ENCODE peak calls at places on chromosomes 2 and 18, in nine cellular contexts. L is H7; K is CD8-positive, alpha-beta T cell; G is thoracic aorta; H is SW480; W is DMS153; T is stimulated activated CD4-positive, alpha-beta T cell treated with anti-CD3 and anti-CD28 coated beads, Interleukin-4, amount 100 ng/mL, for 48 hours; B is glomerular endothelial cell; J is fibroblast of pulmonary artery. Z is an unnamed sample.

GRCh38 chr2:188629890-188630483 is 338.3 kb downstream of the GULP1 start:
- DNase-seq in L (no peak), K (no peak), G (no peak), H (no peak), W (no peak), T (no peak), B (no peak), J (peak), Z (no peak)

GRCh38 chr2:86335865-86336321 is 1.5 kb downstream of the REEP1 start:
- DNase-seq in L (peak), K (no peak), G (no peak), H (no peak), W (no peak), T (no peak), B (no peak), J (no peak), Z (no peak)

GRCh38 chr18:59101830-59102414 is 37.8 kb upstream of the SEC11C start:
- DNase-seq in L (peak), K (no peak), G (no peak), H (no peak), W (no peak), T (no peak), B (no peak), J (no peak), Z (no peak)

GRCh38 chr2:217849154-217849553 is 153.6 kb downstream of the TNS1 start:
- DNase-seq in L (no peak), K (no peak), G (no peak), H (no peak), W (no peak), T (no peak), B (no peak), J (no peak), Z (no peak)

GRCh38 chr2:174336403-174337336 is 1.9 kb downstream of the SP9 start:
- DNase-seq in L (peak), K (no peak), G (no peak), H (peak), W (no peak), T (peak), B (no peak), J (no peak), Z (peak)

GRCh38 chr2:200352631-200353030 is 46.1 kb downstream of the SPATS2L start:
- DNase-seq in L (no peak), K (no peak), G (no peak), H (no peak), W (no peak), T (no peak), B (no peak), J (peak), Z (no peak)

GRCh38 chr2:229173810-229174359 is 97.2 kb downstream of the PID1 start:
- DNase-seq in L (no peak), K (no peak), G (no peak), H (no peak), W (no peak), T (no peak), B (no peak), J (no peak), Z (no peak)

GRCh38 chr2:209940923-209941322 is 61.5 kb upstream of the RPE start:
- DNase-seq in L (no peak), K (no peak), G (no peak), H (no peak), W (no peak), T (no peak), B (no peak), J (no peak), Z (no peak)

GRCh38 chr2:195445639-195446038 is 211.4 kb upstream of the SLC39A10 start:
- DNase-seq in L (no peak), K (no peak), G (no peak), H (no peak), W (no peak), T (no peak), B (no peak), J (no peak), Z (no peak)

GRCh38 chr18:76056467-76057194 is 438.4 kb downstream of the ZNF516 start:
- DNase-seq in L (no peak), K (no peak), G (no peak), H (no peak), W (no peak), T (no peak), B (no peak), J (no peak), Z (no peak)

GRCh38 chr2:188810591-188810990 is 163.6 kb upstream of the COL3A1 start:
- DNase-seq in L (no peak), K (no peak), G (no peak), H (no peak), W (no peak), T (no peak), B (no peak), J (peak), Z (no peak)

GRCh38 chr2:32418777-32419176 is 62.0 kb downstream of the BIRC6 start:
- DNase-seq in L (no peak), K (no peak), G (no peak), H (no peak), W (no peak), T (no peak), B (peak), J (peak), Z (no peak)

GRCh38 chr2:70830333-70830732 is 5.3 kb downstream of the CD207 start:
- DNase-seq in L (no peak), K (no peak), G (no peak), H (no peak), W (no peak), T (no peak), B (no peak), J (peak), Z (no peak)

GRCh38 chr2:144152817-144153271 is 367.1 kb downstream of the ZEB2 start:
- DNase-seq in L (no peak), K (no peak), G (no peak), H (no peak), W (no peak), T (no peak), B (no peak), J (peak), Z (peak)

GRCh38 chr18:49473721-49474120 is 13.3 kb upstream of the DYM start:
- DNase-seq in L (no peak), K (no peak), G (no peak), H (no peak), W (no peak), T (no peak), B (no peak), J (no peak), Z (no peak)

GRCh38 chr2:86671304-86671981 is 47.8 kb upstream of the RNF103 start:
- DNase-seq in L (no peak), K (no peak), G (no peak), H (no peak), W (no peak), T (no peak), B (peak), J (peak), Z (no peak)

GRCh38 chr2:173961346-173961705 is 3.8 kb downstream of the SP3 start:
- DNase-seq in L (no peak), K (no peak), G (no peak), H (no peak), W (no peak), T (no peak), B (no peak), J (no peak), Z (no peak)

GRCh38 chr2:217826505-217826904 is 176.3 kb downstream of the TNS1 start:
- DNase-seq in L (peak), K (no peak), G (no peak), H (no peak), W (no peak), T (no peak), B (no peak), J (no peak), Z (no peak)

GRCh38 chr18:37465922-37466321 is 99.7 kb downstream of the CELF4 start:
- DNase-seq in L (no peak), K (no peak), G (no peak), H (no peak), W (no peak), T (no peak), B (no peak), J (no peak), Z (no peak)

GRCh38 chr18:50034029-50034428 is 160.9 kb downstream of the MYO5B start:
- DNase-seq in L (no peak), K (no peak), G (no peak), H (no peak), W (no peak), T (no peak), B (no peak), J (no peak), Z (no peak)

GRCh38 chr2:153828335-153828734 is 43.4 kb upstream of the GALNT13 start:
- DNase-seq in L (no peak), K (no peak), G (no peak), H (no peak), W (no peak), T (no peak), B (no peak), J (no peak), Z (no peak)

GRCh38 chr2:186058604-186059003 is 320.0 kb downstream of the FSIP2 start:
- DNase-seq in L (no peak), K (no peak), G (no peak), H (no peak), W (peak), T (no peak), B (no peak), J (no peak), Z (no peak)

GRCh38 chr2:119293254-119293653 is 69.6 kb downstream of the STEAP3 start:
- DNase-seq in L (no peak), K (no peak), G (no peak), H (no peak), W (no peak), T (no peak), B (no peak), J (no peak), Z (no peak)

GRCh38 chr2:9663008-9663879 is 32.4 kb upstream of the YWHAQ start:
- DNase-seq in L (no peak), K (no peak), G (no peak), H (no peak), W (no peak), T (no peak), B (no peak), J (no peak), Z (no peak)

GRCh38 chr2:81396417-81397019 is 1092.0 kb upstream of the LRRTM1 start:
- DNase-seq in L (peak), K (no peak), G (no peak), H (no peak), W (no peak), T (no peak), B (no peak), J (no peak), Z (no peak)

GRCh38 chr2:51410351-51410750 is 378.4 kb upstream of the NRXN1 start:
- DNase-seq in L (no peak), K (no peak), G (no peak), H (no peak), W (no peak), T (no peak), B (no peak), J (no peak), Z (no peak)

GRCh38 chr2:164114937-164115336 is 379.1 kb upstream of the FIGN start:
- DNase-seq in L (no peak), K (no peak), G (no peak), H (no peak), W (no peak), T (no peak), B (no peak), J (no peak), Z (no peak)

GRCh38 chr2:198280145-198280544 is 475.8 kb downstream of the PLCL1 start:
- DNase-seq in L (no peak), K (no peak), G (no peak), H (no peak), W (no peak), T (no peak), B (no peak), J (no peak), Z (no peak)

GRCh38 chr2:69465513-69466456 is 28.6 kb upstream of the NFU1 start:
- DNase-seq in L (no peak), K (no peak), G (no peak), H (no peak), W (no peak), T (no peak), B (no peak), J (peak), Z (no peak)

GRCh38 chr2:169087757-169088379 is 18.5 kb downstream of the DHRS9 start:
- DNase-seq in L (no peak), K (no peak), G (no peak), H (no peak), W (no peak), T (no peak), B (no peak), J (no peak), Z (no peak)

GRCh38 chr2:20225294-20226151 is 593 bp upstream of the SDC1 start:
- DNase-seq in L (peak), K (no peak), G (no peak), H (peak), W (peak), T (peak), B (no peak), J (peak), Z (peak)

GRCh38 chr2:269356-270030 is 4.7 kb downstream of the ACP1 start:
- DNase-seq in L (no peak), K (no peak), G (no peak), H (no peak), W (no peak), T (no peak), B (no peak), J (no peak), Z (no peak)

GRCh38 chr2:26088038-26088643 is 54.3 kb downstream of the RAB10 start:
- DNase-seq in L (peak), K (no peak), G (no peak), H (peak), W (no peak), T (no peak), B (no peak), J (peak), Z (peak)

GRCh38 chr2:29084561-29084960 is 10.2 kb upstream of the PCARE start:
- DNase-seq in L (no peak), K (no peak), G (no peak), H (no peak), W (no peak), T (no peak), B (no peak), J (no peak), Z (no peak)

GRCh38 chr2:152247337-152247695 is 71.8 kb upstream of the STAM2 start:
- DNase-seq in L (no peak), K (no peak), G (no peak), H (no peak), W (no peak), T (no peak), B (no peak), J (no peak), Z (no peak)

GRCh38 chr2:226524381-226524843 is 275.2 kb downstream of the IRS1 start:
- DNase-seq in L (no peak), K (no peak), G (no peak), H (no peak), W (no peak), T (no peak), B (no peak), J (peak), Z (no peak)

GRCh38 chr2:234446404-234447076 is 50.3 kb downstream of the ARL4C start:
- DNase-seq in L (no peak), K (peak), G (no peak), H (no peak), W (no peak), T (peak), B (no peak), J (no peak), Z (peak)

GRCh38 chr2:120289221-120289906 is 36.7 kb downstream of the RALB start:
- DNase-seq in L (no peak), K (no peak), G (no peak), H (no peak), W (no peak), T (no peak), B (no peak), J (peak), Z (no peak)

Z was measured in germinal center.